ENCODE peak calls at places on chromosome 6, in ten cellular contexts. J, A, O, N, V, K, D, L, R and H are unnamed samples.
A peak's percentile ranks its signal among the peaks of the same experiment; 100 is the strongest.

GRCh38 chr6:153872946-153873345 is 166.1 kb upstream of the OPRM1 start:
- DNase-seq in V (no peak), R (no peak), L (no peak), K (no peak), N (no peak), A (no peak), J (no peak), D (peak; percentile 28), O (no peak), H (no peak)

GRCh38 chr6:127506894-127507293 is 12.2 kb downstream of the MTCL3 start:
- DNase-seq in O (no peak), R (no peak), K (no peak), N (no peak), J (no peak), D (no peak), V (no peak), L (no peak), A (no peak), H (no peak)

GRCh38 chr6:138429731-138430130 is 25.7 kb downstream of the HEBP2 start:
- DNase-seq in R (no peak), N (no peak), V (no peak), O (no peak), J (peak; percentile 15), D (no peak), K (no peak), A (no peak), L (no peak), H (no peak)

GRCh38 chr6:29071831-29072723 is 15.0 kb downstream of the OR2B3 start:
- DNase-seq in D (peak; percentile 48), R (peak; percentile 15), L (peak; percentile 60), J (no peak), N (peak; percentile 28), K (no peak), V (no peak), O (no peak), A (peak; percentile 65), H (peak; percentile 38)

GRCh38 chr6:62640749-62641148 is 354.7 kb upstream of the KHDRBS2 start:
- DNase-seq in A (no peak), N (no peak), J (no peak), R (no peak), L (no peak), D (no peak), V (no peak), O (no peak), K (no peak), H (no peak)

GRCh38 chr6:111890981-111891380 is 17.7 kb upstream of the FYN start:
- DNase-seq in J (peak; percentile 18), O (no peak), K (no peak), R (no peak), A (no peak), L (no peak), V (no peak), D (no peak), N (no peak), H (no peak)

GRCh38 chr6:116763871-116764270 is 1.6 kb downstream of the FAM162B start:
- DNase-seq in O (no peak), D (no peak), R (no peak), L (no peak), N (no peak), J (peak; percentile 38), A (no peak), K (no peak), V (peak; percentile 42), H (no peak)

GRCh38 chr6:86913795-86914194 is 23.5 kb upstream of the HTR1E start:
- DNase-seq in L (no peak), J (no peak), V (no peak), D (no peak), K (no peak), A (no peak), N (no peak), O (no peak), R (no peak), H (no peak)

GRCh38 chr6:6981923-6982322 is 125.8 kb upstream of the RREB1 start:
- DNase-seq in R (no peak), D (no peak), V (no peak), A (no peak), K (no peak), N (no peak), O (no peak), J (no peak), L (no peak), H (no peak)

GRCh38 chr6:28600188-28600587 is 74.5 kb downstream of the GPX5 start:
- DNase-seq in J (no peak), O (no peak), N (no peak), L (no peak), D (no peak), K (no peak), A (no peak), V (no peak), R (no peak), H (no peak)

GRCh38 chr6:113662688-113663333 is 194.3 kb upstream of the MARCKS start:
- DNase-seq in K (no peak), J (no peak), A (no peak), R (no peak), N (no peak), L (no peak), V (no peak), D (peak; percentile 40), O (no peak), H (no peak)

GRCh38 chr6:48426636-48427035 is 315.6 kb upstream of the PTCHD4 start:
- DNase-seq in V (peak; percentile 95), A (no peak), N (peak; percentile 99), L (no peak), K (no peak), R (no peak), D (no peak), J (peak; percentile 89), O (no peak), H (no peak)

GRCh38 chr6:144006731-144007454 is 1.2 kb downstream of the PLAGL1 start:
- DNase-seq in O (peak; percentile 3), J (peak; percentile 75), V (peak; percentile 66), D (no peak), A (peak; percentile 19), K (peak; percentile 21), N (peak; percentile 74), R (no peak), L (peak; percentile 13), H (peak; percentile 33)

GRCh38 chr6:117918454-117918853 is 11.4 kb downstream of the SLC35F1 start:
- DNase-seq in J (no peak), D (no peak), A (no peak), O (no peak), R (no peak), V (no peak), L (no peak), K (no peak), N (no peak), H (no peak)
- TF ChIP-seq CTCF in J (no peak), D (no peak), A (no peak), O (no peak), R (no peak), V (no peak), L (no peak), K (no peak), N (no peak), H (no peak)

GRCh38 chr6:1313364-1313754 is 1.5 kb downstream of the FOXQ1 start:
- DNase-seq in V (no peak), R (no peak), O (no peak), J (no peak), D (no peak), L (no peak), N (no peak), K (no peak), A (no peak), H (no peak)

GRCh38 chr6:1314617-1315016 is 2.7 kb downstream of the FOXQ1 start:
- DNase-seq in K (no peak), J (no peak), O (no peak), N (no peak), L (no peak), D (no peak), A (no peak), V (no peak), R (no peak), H (no peak)

GRCh38 chr6:1315201-1315559 is 3.3 kb downstream of the FOXQ1 start:
- DNase-seq in K (no peak), V (no peak), J (no peak), R (no peak), D (no peak), A (no peak), L (no peak), N (no peak), O (no peak), H (no peak)

GRCh38 chr6:1312444-1313363 is 806 bp downstream of the FOXQ1 start:
- DNase-seq in L (peak; percentile 60), V (no peak), R (no peak), K (no peak), O (no peak), A (peak; percentile 44), D (no peak), N (no peak), J (no peak), H (peak; percentile 54)

GRCh38 chr6:1313755-1314503 is 2.0 kb downstream of the FOXQ1 start:
- DNase-seq in A (peak; percentile 59), R (no peak), L (peak; percentile 75), V (no peak), D (no peak), N (no peak), K (no peak), O (peak; percentile 53), J (no peak), H (peak; percentile 74)
- TF ChIP-seq CTCF in A (peak; percentile 67), R (no peak), L (peak; percentile 52), V (peak; percentile 29), D (no peak), N (no peak), K (no peak), O (peak; percentile 59), J (peak; percentile 45), H (peak; percentile 43)

GRCh38 chr6:85460154-85460950 is 10.5 kb downstream of the NT5E start:
- DNase-seq in O (no peak), D (peak; percentile 46), R (no peak), L (no peak), N (no peak), J (no peak), K (no peak), A (no peak), V (no peak), H (no peak)
- TF ChIP-seq CTCF in O (no peak), D (no peak), R (peak; percentile 5), L (no peak), N (no peak), J (no peak), K (no peak), A (no peak), V (no peak), H (no peak)

GRCh38 chr6:79713701-79714322 is 82.7 kb downstream of the SH3BGRL2 start:
- DNase-seq in J (peak; percentile 50), D (peak; percentile 68), V (peak; percentile 58), N (peak; percentile 59), L (peak; percentile 54), R (peak; percentile 46), K (peak; percentile 31), A (peak; percentile 46), O (peak; percentile 24), H (peak; percentile 65)

GRCh38 chr6:79718509-79719247 is 87.5 kb downstream of the SH3BGRL2 start:
- DNase-seq in K (no peak), J (peak; percentile 11), R (no peak), N (peak; percentile 75), O (no peak), V (peak; percentile 27), L (no peak), A (no peak), D (peak; percentile 24), H (no peak)

GRCh38 chr6:79717989-79718388 is 86.9 kb downstream of the SH3BGRL2 start:
- DNase-seq in N (no peak), V (no peak), J (no peak), O (no peak), L (no peak), R (no peak), A (no peak), K (no peak), D (no peak), H (no peak)

GRCh38 chr6:79724816-79725215 is 93.7 kb downstream of the SH3BGRL2 start:
- DNase-seq in J (no peak), N (no peak), R (no peak), L (no peak), D (no peak), A (no peak), O (no peak), V (no peak), K (no peak), H (no peak)

GRCh38 chr6:79719248-79719975 is 88.3 kb downstream of the SH3BGRL2 start:
- DNase-seq in O (no peak), R (no peak), V (peak; percentile 56), J (peak; percentile 41), A (no peak), N (peak; percentile 87), D (no peak), K (no peak), L (no peak), H (no peak)
- TF ChIP-seq CTCF in O (no peak), R (no peak), V (no peak), J (no peak), A (no peak), N (no peak), D (no peak), K (no peak), L (no peak), H (no peak)